ENCODE peak calls at places on chromosomes 3 and 15, in nine cellular contexts. One of them, this sample, is unnamed.

GRCh38 chr3:136546718-136547117 is 205.5 kb downstream of the STAG1 start:
- DNase-seq in MM.1S: no peak
- DNase-seq in breast epithelium: no peak
- DNase-seq in activated T-cell treated with anti-CD3 and anti-CD28 coated beads for 1 hour: no peak
- DNase-seq in glomerular endothelial cell: no peak
- DNase-seq in LNCaP clone FGC: no peak
- DNase-seq in SJCRH30: no peak
- DNase-seq in hepatic stellate cell: no peak
- DNase-seq in RPMI7951: peak; percentile 23
- DNase-seq in this sample: no peak

GRCh38 chr3:173617490-173617889 is 219.9 kb downstream of the NLGN1 start:
- DNase-seq in SJCRH30: no peak
- DNase-seq in RPMI7951: no peak
- DNase-seq in hepatic stellate cell: no peak
- DNase-seq in MM.1S: no peak
- DNase-seq in activated T-cell treated with anti-CD3 and anti-CD28 coated beads for 1 hour: no peak
- DNase-seq in breast epithelium: no peak
- DNase-seq in glomerular endothelial cell: no peak
- DNase-seq in LNCaP clone FGC: peak; percentile 52
- DNase-seq in this sample: no peak

GRCh38 chr15:45855907-45856579 is 221.2 kb downstream of the SQOR start:
- DNase-seq in SJCRH30: no peak
- DNase-seq in activated T-cell treated with anti-CD3 and anti-CD28 coated beads for 1 hour: no peak
- DNase-seq in glomerular endothelial cell: no peak
- DNase-seq in hepatic stellate cell: no peak
- DNase-seq in RPMI7951: peak; percentile 37
- DNase-seq in MM.1S: no peak
- DNase-seq in LNCaP clone FGC: peak; percentile 32
- DNase-seq in breast epithelium: no peak
- DNase-seq in this sample: no peak

GRCh38 chr3:45273681-45274515 is 47.8 kb upstream of the TMEM158 start:
- DNase-seq in breast epithelium: no peak
- DNase-seq in LNCaP clone FGC: no peak
- DNase-seq in RPMI7951: peak; percentile 46
- DNase-seq in hepatic stellate cell: no peak
- DNase-seq in activated T-cell treated with anti-CD3 and anti-CD28 coated beads for 1 hour: no peak
- DNase-seq in MM.1S: no peak
- DNase-seq in SJCRH30: no peak
- DNase-seq in glomerular endothelial cell: no peak
- DNase-seq in this sample: no peak

GRCh38 chr3:45929042-45929679 is 14.1 kb upstream of the CXCR6 start:
- DNase-seq in activated T-cell treated with anti-CD3 and anti-CD28 coated beads for 1 hour: peak; percentile 50
- DNase-seq in LNCaP clone FGC: no peak
- DNase-seq in SJCRH30: peak; percentile 41
- DNase-seq in MM.1S: peak; percentile 53
- DNase-seq in hepatic stellate cell: peak; percentile 79
- DNase-seq in breast epithelium: no peak
- DNase-seq in glomerular endothelial cell: no peak
- DNase-seq in RPMI7951: peak; percentile 42
- DNase-seq in this sample: peak; percentile 12

GRCh38 chr3:181558870-181559269 is 152.9 kb upstream of the SOX2 start:
- DNase-seq in LNCaP clone FGC: no peak
- DNase-seq in activated T-cell treated with anti-CD3 and anti-CD28 coated beads for 1 hour: no peak
- DNase-seq in RPMI7951: no peak
- DNase-seq in MM.1S: no peak
- DNase-seq in glomerular endothelial cell: no peak
- DNase-seq in breast epithelium: no peak
- DNase-seq in SJCRH30: no peak
- DNase-seq in hepatic stellate cell: no peak
- DNase-seq in this sample: no peak

GRCh38 chr3:156674911-156675743 is 737 bp downstream of the TIPARP start:
- DNase-seq in SJCRH30: peak; percentile 70
- DNase-seq in breast epithelium: peak; percentile 41
- DNase-seq in LNCaP clone FGC: no peak
- DNase-seq in MM.1S: peak; percentile 67
- DNase-seq in hepatic stellate cell: no peak
- DNase-seq in glomerular endothelial cell: no peak
- DNase-seq in RPMI7951: no peak
- DNase-seq in activated T-cell treated with anti-CD3 and anti-CD28 coated beads for 1 hour: peak; percentile 25
- DNase-seq in this sample: no peak

GRCh38 chr15:43243246-43243645 is 22.4 kb upstream of the EPB42 start:
- DNase-seq in SJCRH30: no peak
- DNase-seq in hepatic stellate cell: no peak
- DNase-seq in LNCaP clone FGC: no peak
- DNase-seq in activated T-cell treated with anti-CD3 and anti-CD28 coated beads for 1 hour: no peak
- DNase-seq in MM.1S: no peak
- DNase-seq in breast epithelium: no peak
- DNase-seq in RPMI7951: no peak
- DNase-seq in glomerular endothelial cell: no peak
- DNase-seq in this sample: no peak

GRCh38 chr3:102361013-102361412 is 73.8 kb upstream of the ZPLD1 start:
- DNase-seq in glomerular endothelial cell: no peak
- DNase-seq in MM.1S: no peak
- DNase-seq in LNCaP clone FGC: no peak
- DNase-seq in RPMI7951: no peak
- DNase-seq in activated T-cell treated with anti-CD3 and anti-CD28 coated beads for 1 hour: no peak
- DNase-seq in breast epithelium: no peak
- DNase-seq in SJCRH30: no peak
- DNase-seq in hepatic stellate cell: no peak
- DNase-seq in this sample: no peak

GRCh38 chr15:28885630-28886430 is at the start of gene APBA2:
- DNase-seq in glomerular endothelial cell: no peak
- DNase-seq in breast epithelium: no peak
- DNase-seq in activated T-cell treated with anti-CD3 and anti-CD28 coated beads for 1 hour: peak; percentile 39
- DNase-seq in LNCaP clone FGC: no peak
- DNase-seq in MM.1S: peak; percentile 60
- DNase-seq in RPMI7951: peak; percentile 24
- DNase-seq in hepatic stellate cell: peak; percentile 51
- DNase-seq in SJCRH30: peak; percentile 22
- DNase-seq in this sample: no peak

GRCh38 chr3:106963446-106963845 is 413.8 kb upstream of the CCDC54 start:
- DNase-seq in activated T-cell treated with anti-CD3 and anti-CD28 coated beads for 1 hour: no peak
- DNase-seq in LNCaP clone FGC: peak; percentile 51
- DNase-seq in hepatic stellate cell: peak; percentile 7
- DNase-seq in breast epithelium: no peak
- DNase-seq in SJCRH30: no peak
- DNase-seq in glomerular endothelial cell: no peak
- DNase-seq in RPMI7951: peak; percentile 10
- DNase-seq in MM.1S: no peak
- DNase-seq in this sample: no peak

GRCh38 chr15:25169318-25169717 is 214.5 kb downstream of the SNRPN start:
- DNase-seq in glomerular endothelial cell: no peak
- DNase-seq in MM.1S: no peak
- DNase-seq in LNCaP clone FGC: no peak
- DNase-seq in hepatic stellate cell: no peak
- DNase-seq in RPMI7951: no peak
- DNase-seq in activated T-cell treated with anti-CD3 and anti-CD28 coated beads for 1 hour: no peak
- DNase-seq in breast epithelium: peak; percentile 13
- DNase-seq in SJCRH30: no peak
- DNase-seq in this sample: no peak

GRCh38 chr3:109943181-109943580 is 605.8 kb upstream of the DPPA4 start:
- DNase-seq in breast epithelium: no peak
- DNase-seq in glomerular endothelial cell: no peak
- DNase-seq in activated T-cell treated with anti-CD3 and anti-CD28 coated beads for 1 hour: no peak
- DNase-seq in SJCRH30: no peak
- DNase-seq in LNCaP clone FGC: no peak
- DNase-seq in hepatic stellate cell: no peak
- DNase-seq in RPMI7951: peak; percentile 31
- DNase-seq in MM.1S: no peak
- DNase-seq in this sample: no peak

GRCh38 chr15:45425135-45425534 is 46.8 kb upstream of the GATM start:
- DNase-seq in glomerular endothelial cell: no peak
- DNase-seq in hepatic stellate cell: no peak
- DNase-seq in RPMI7951: peak; percentile 17
- DNase-seq in activated T-cell treated with anti-CD3 and anti-CD28 coated beads for 1 hour: no peak
- DNase-seq in breast epithelium: no peak
- DNase-seq in LNCaP clone FGC: no peak
- DNase-seq in SJCRH30: no peak
- DNase-seq in MM.1S: no peak
- DNase-seq in this sample: no peak

GRCh38 chr3:71859128-71859519 is 74.2 kb upstream of the PROK2 start:
- DNase-seq in MM.1S: peak; percentile 42
- DNase-seq in hepatic stellate cell: no peak
- DNase-seq in breast epithelium: no peak
- DNase-seq in activated T-cell treated with anti-CD3 and anti-CD28 coated beads for 1 hour: no peak
- DNase-seq in glomerular endothelial cell: no peak
- DNase-seq in RPMI7951: peak; percentile 38
- DNase-seq in SJCRH30: no peak
- DNase-seq in LNCaP clone FGC: peak; percentile 46
- DNase-seq in this sample: peak; percentile 16

GRCh38 chr3:150124142-150124541 is 153.4 kb upstream of the PFN2 start:
- DNase-seq in RPMI7951: no peak
- DNase-seq in LNCaP clone FGC: no peak
- DNase-seq in glomerular endothelial cell: no peak
- DNase-seq in breast epithelium: no peak
- DNase-seq in hepatic stellate cell: no peak
- DNase-seq in SJCRH30: no peak
- DNase-seq in activated T-cell treated with anti-CD3 and anti-CD28 coated beads for 1 hour: no peak
- DNase-seq in MM.1S: no peak
- DNase-seq in this sample: no peak

GRCh38 chr3:114213669-114214541 is 23.5 kb downstream of the ZNF80 start:
- DNase-seq in hepatic stellate cell: peak; percentile 56
- DNase-seq in MM.1S: peak; percentile 26
- DNase-seq in SJCRH30: no peak
- DNase-seq in breast epithelium: no peak
- DNase-seq in LNCaP clone FGC: no peak
- DNase-seq in RPMI7951: peak; percentile 79
- DNase-seq in activated T-cell treated with anti-CD3 and anti-CD28 coated beads for 1 hour: peak; percentile 46
- DNase-seq in glomerular endothelial cell: no peak
- DNase-seq in this sample: no peak

GRCh38 chr3:94561094-94561493 is 498.2 kb downstream of the NSUN3 start:
- DNase-seq in activated T-cell treated with anti-CD3 and anti-CD28 coated beads for 1 hour: no peak
- DNase-seq in LNCaP clone FGC: no peak
- DNase-seq in breast epithelium: no peak
- DNase-seq in glomerular endothelial cell: no peak
- DNase-seq in MM.1S: no peak
- DNase-seq in SJCRH30: no peak
- DNase-seq in RPMI7951: no peak
- DNase-seq in hepatic stellate cell: no peak
- DNase-seq in this sample: no peak

GRCh38 chr15:75532413-75533250 is 46.5 kb downstream of the PTPN9 start:
- DNase-seq in glomerular endothelial cell: peak; percentile 52
- DNase-seq in LNCaP clone FGC: peak; percentile 92
- DNase-seq in SJCRH30: peak; percentile 13
- DNase-seq in MM.1S: peak; percentile 19
- DNase-seq in breast epithelium: peak; percentile 44
- DNase-seq in hepatic stellate cell: peak; percentile 44
- DNase-seq in activated T-cell treated with anti-CD3 and anti-CD28 coated beads for 1 hour: no peak
- DNase-seq in RPMI7951: peak; percentile 66
- DNase-seq in this sample: peak; percentile 57

GRCh38 chr15:98062869-98063268 is 102.4 kb downstream of the ARRDC4 start:
- DNase-seq in activated T-cell treated with anti-CD3 and anti-CD28 coated beads for 1 hour: no peak
- DNase-seq in breast epithelium: no peak
- DNase-seq in MM.1S: no peak
- DNase-seq in LNCaP clone FGC: no peak
- DNase-seq in RPMI7951: no peak
- DNase-seq in SJCRH30: no peak
- DNase-seq in hepatic stellate cell: no peak
- DNase-seq in glomerular endothelial cell: no peak
- DNase-seq in this sample: no peak

GRCh38 chr15:85805392-85805791 is 10.7 kb upstream of the KLHL25 start:
- DNase-seq in breast epithelium: no peak
- DNase-seq in LNCaP clone FGC: no peak
- DNase-seq in MM.1S: no peak
- DNase-seq in glomerular endothelial cell: no peak
- DNase-seq in SJCRH30: no peak
- DNase-seq in activated T-cell treated with anti-CD3 and anti-CD28 coated beads for 1 hour: no peak
- DNase-seq in RPMI7951: no peak
- DNase-seq in hepatic stellate cell: no peak
- DNase-seq in this sample: no peak

GRCh38 chr3:183447206-183448001 is 19.0 kb upstream of the MCF2L2 start:
- DNase-seq in activated T-cell treated with anti-CD3 and anti-CD28 coated beads for 1 hour: peak; percentile 41
- DNase-seq in SJCRH30: peak; percentile 95
- DNase-seq in glomerular endothelial cell: no peak
- DNase-seq in hepatic stellate cell: peak; percentile 83
- DNase-seq in breast epithelium: peak; percentile 71
- DNase-seq in LNCaP clone FGC: peak; percentile 35
- DNase-seq in RPMI7951: peak; percentile 88
- DNase-seq in MM.1S: peak; percentile 97
- DNase-seq in this sample: peak; percentile 92

GRCh38 chr3:116425126-116425525 is 20.2 kb downstream of the LSAMP start:
- DNase-seq in glomerular endothelial cell: no peak
- DNase-seq in activated T-cell treated with anti-CD3 and anti-CD28 coated beads for 1 hour: no peak
- DNase-seq in LNCaP clone FGC: no peak
- DNase-seq in MM.1S: no peak
- DNase-seq in breast epithelium: no peak
- DNase-seq in SJCRH30: no peak
- DNase-seq in hepatic stellate cell: no peak
- DNase-seq in RPMI7951: no peak
- DNase-seq in this sample: peak; percentile 1

GRCh38 chr3:155391583-155391982 is 98.1 kb upstream of the STRIT1 start:
- DNase-seq in SJCRH30: peak; percentile 56
- DNase-seq in LNCaP clone FGC: no peak
- DNase-seq in RPMI7951: peak; percentile 93
- DNase-seq in activated T-cell treated with anti-CD3 and anti-CD28 coated beads for 1 hour: no peak
- DNase-seq in breast epithelium: peak; percentile 62
- DNase-seq in MM.1S: no peak
- DNase-seq in glomerular endothelial cell: no peak
- DNase-seq in hepatic stellate cell: peak; percentile 22
- DNase-seq in this sample: no peak

GRCh38 chr3:30693470-30694120 is 87.2 kb downstream of the TGFBR2 start:
- DNase-seq in RPMI7951: peak; percentile 80
- DNase-seq in SJCRH30: peak; percentile 50
- DNase-seq in MM.1S: peak; percentile 75
- DNase-seq in glomerular endothelial cell: no peak
- DNase-seq in hepatic stellate cell: peak; percentile 48
- DNase-seq in breast epithelium: peak; percentile 38
- DNase-seq in activated T-cell treated with anti-CD3 and anti-CD28 coated beads for 1 hour: no peak
- DNase-seq in LNCaP clone FGC: peak; percentile 49
- DNase-seq in this sample: peak; percentile 62

GRCh38 chr3:87227835-87228144 is 681 bp downstream of the CHMP2B start:
- DNase-seq in MM.1S: no peak
- DNase-seq in glomerular endothelial cell: no peak
- DNase-seq in SJCRH30: peak; percentile 11
- DNase-seq in hepatic stellate cell: no peak
- DNase-seq in LNCaP clone FGC: no peak
- DNase-seq in breast epithelium: no peak
- DNase-seq in activated T-cell treated with anti-CD3 and anti-CD28 coated beads for 1 hour: no peak
- DNase-seq in RPMI7951: peak; percentile 6
- DNase-seq in this sample: peak; percentile 1

GRCh38 chr3:196670335-196670734 is 30.8 kb downstream of the NRROS start:
- DNase-seq in hepatic stellate cell: no peak
- DNase-seq in MM.1S: no peak
- DNase-seq in SJCRH30: no peak
- DNase-seq in activated T-cell treated with anti-CD3 and anti-CD28 coated beads for 1 hour: no peak
- DNase-seq in RPMI7951: no peak
- DNase-seq in breast epithelium: no peak
- DNase-seq in LNCaP clone FGC: no peak
- DNase-seq in glomerular endothelial cell: no peak
- DNase-seq in this sample: no peak